ENCODE peak calls at places on chromosomes 3 and 15, in six cellular contexts. O is CD4-positive, CD25-positive, alpha-beta regulatory T cell; U is heart right ventricle; L is tibial artery; X is keratinocyte; P is PC-9. G is an unnamed sample.
A peak's percentile ranks its signal among the peaks of the same experiment; 100 is the strongest.

GRCh38 chr3:164199982-164200823 is 878.1 kb downstream of the SI start:
- DNase-seq in O (no peak), U (no peak), L (no peak), X (no peak), P (peak; percentile 42), G (no peak)

GRCh38 chr3:172156309-172156998 is 117.1 kb downstream of the FNDC3B start:
- DNase-seq in O (no peak), U (no peak), L (no peak), X (peak; percentile 48), P (peak; percentile 96), G (peak; percentile 67)

GRCh38 chr3:82587174-82587573 is 825.7 kb upstream of the GBE1 start:
- DNase-seq in O (no peak), U (no peak), L (no peak), X (no peak), P (no peak), G (no peak)

GRCh38 chr3:39313289-39313688 is 16.2 kb upstream of the CCR8 start:
- DNase-seq in O (no peak), U (no peak), L (no peak), X (no peak), P (no peak), G (no peak)

GRCh38 chr3:45131201-45131600 is 15.0 kb downstream of the CDCP1 start:
- DNase-seq in O (no peak), U (no peak), L (no peak), X (no peak), P (no peak), G (no peak)

GRCh38 chr15:40695469-40695910 is 516 bp downstream of the RAD51 start:
- DNase-seq in O (no peak), U (no peak), L (no peak), X (no peak), P (no peak), G (no peak)

GRCh38 chr3:61936344-61936937 is 375.1 kb downstream of the PTPRG start:
- DNase-seq in O (no peak), U (no peak), L (no peak), X (no peak), P (no peak), G (no peak)

GRCh38 chr3:24343084-24343783 is 151.4 kb downstream of the THRB start:
- DNase-seq in O (no peak), U (no peak), L (no peak), X (peak; percentile 25), P (peak; percentile 75), G (no peak)

GRCh38 chr15:88174571-88174970 is 82.0 kb downstream of the NTRK3 start:
- DNase-seq in O (no peak), U (no peak), L (no peak), X (no peak), P (no peak), G (no peak)

GRCh38 chr3:39025222-39025970 is 26.3 kb downstream of the SCN11A start:
- DNase-seq in O (no peak), U (no peak), L (no peak), X (no peak), P (no peak), G (no peak)

GRCh38 chr15:72758195-72758594 is 25.4 kb downstream of the ADPGK start:
- DNase-seq in O (no peak), U (no peak), L (no peak), X (peak; percentile 11), P (no peak), G (no peak)

GRCh38 chr3:36833160-36833814 is 68.9 kb upstream of the DCLK3 start:
- DNase-seq in O (no peak), U (no peak), L (no peak), X (no peak), P (no peak), G (no peak)

GRCh38 chr3:36991923-36992805 is 767 bp downstream of the EPM2AIP1 start:
- DNase-seq in O (no peak), U (no peak), L (no peak), X (no peak), P (peak; percentile 42), G (no peak)

GRCh38 chr15:71627188-71627587 is 183.2 kb upstream of the NR2E3 start:
- DNase-seq in O (no peak), U (no peak), L (no peak), X (no peak), P (no peak), G (no peak)

GRCh38 chr3:4888913-4889846 is 90.1 kb upstream of the BHLHE40 start:
- DNase-seq in O (no peak), U (no peak), L (no peak), X (no peak), P (no peak), G (no peak)

GRCh38 chr3:152103257-152103656 is 165.5 kb upstream of the MBNL1 start:
- DNase-seq in O (no peak), U (no peak), L (no peak), X (no peak), P (peak; percentile 21), G (no peak)

GRCh38 chr3:4507010-4507596 is 14.0 kb downstream of the ITPR1 start:
- DNase-seq in O (no peak), U (no peak), L (no peak), X (no peak), P (no peak), G (no peak)

GRCh38 chr15:41801185-41801584 is 26.7 kb upstream of the JMJD7 start:
- DNase-seq in O (no peak), U (no peak), L (no peak), X (no peak), P (no peak), G (no peak)

GRCh38 chr3:81920805-81921204 is 159.4 kb upstream of the GBE1 start:
- DNase-seq in O (no peak), U (no peak), L (no peak), X (no peak), P (no peak), G (no peak)

GRCh38 chr3:55173504-55173903 is 245.6 kb upstream of the LRTM1 start:
- DNase-seq in O (no peak), U (no peak), L (no peak), X (no peak), P (no peak), G (no peak)

GRCh38 chr15:77851696-77852095 is 219.0 kb upstream of the LINGO1 start:
- DNase-seq in O (no peak), U (no peak), L (peak; percentile 34), X (no peak), P (no peak), G (peak; percentile 22)

GRCh38 chr3:194148383-194148782 is 12.4 kb downstream of the HES1 start:
- DNase-seq in O (no peak), U (no peak), L (peak; percentile 34), X (no peak), P (no peak), G (no peak)

GRCh38 chr15:73628976-73629854 is 4.0 kb downstream of the NPTN start:
- DNase-seq in O (no peak), U (no peak), L (no peak), X (no peak), P (peak; percentile 60), G (no peak)

GRCh38 chr3:3178498-3179328 is 778 bp downstream of the CRBN start:
- DNase-seq in O (no peak), U (no peak), L (no peak), X (no peak), P (no peak), G (no peak)

DNA sequence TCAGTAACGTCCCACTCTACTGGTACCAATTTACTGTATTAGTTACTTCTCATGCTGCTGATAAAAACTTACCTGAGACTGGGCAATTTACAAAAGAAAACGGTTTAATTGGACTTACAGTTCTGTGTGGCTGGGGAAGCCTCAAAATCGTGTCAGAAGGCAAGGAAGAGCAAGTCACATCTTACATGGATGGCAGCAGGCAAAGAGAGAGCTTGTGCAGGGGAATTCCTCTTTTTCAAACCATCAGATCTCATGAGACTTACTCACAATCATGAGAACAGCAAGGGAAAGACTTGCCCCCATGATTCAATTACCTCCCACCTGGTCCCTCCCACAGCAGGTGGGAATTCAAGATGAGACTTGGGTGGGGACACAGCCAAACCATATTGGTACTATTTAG is 908.2 kb upstream of the NR2F2 start:
- DNase-seq in O (no peak), U (no peak), L (no peak), X (no peak), P (no peak), G (no peak)
- H3K4me1 ChIP-seq in O (no peaks in the 10 kb centered on the region), U (no peaks in the 10 kb centered on the region), L (peaks cover 18% of the 10 kb centered on the region), X (no peaks in the 10 kb centered on the region), P (no peaks in the 10 kb centered on the region), G (no peaks in the 10 kb centered on the region)

DNA sequence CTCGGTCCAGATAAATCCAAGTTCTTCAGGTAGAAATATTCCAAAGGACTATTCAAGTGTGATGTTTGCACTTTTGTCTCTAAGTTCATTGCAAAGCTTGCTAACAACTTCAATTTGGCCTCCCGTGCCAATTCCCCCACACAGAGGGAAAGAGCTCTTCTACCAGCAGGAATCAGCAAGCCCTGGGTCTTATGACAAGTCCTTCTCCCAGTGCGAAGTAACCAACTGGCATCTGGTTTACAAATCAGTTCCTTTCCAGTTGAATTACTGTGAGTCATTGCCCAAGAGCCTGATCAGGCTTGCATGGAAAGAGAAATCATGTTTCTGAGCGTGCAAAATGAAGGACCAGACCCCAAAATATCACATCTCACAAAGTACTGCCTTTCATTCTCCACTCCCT is 62.7 kb upstream of the SLCO3A1 start:
- DNase-seq in O (no peak), U (no peak), L (no peak), X (peak; percentile 21), P (no peak), G (no peak)
- H3K4me1 ChIP-seq in O (no peaks in the 10 kb centered on the region), U (peaks cover 17% of the 10 kb centered on the region), L (no peaks in the 10 kb centered on the region), X (peaks cover 12% of the 10 kb centered on the region), P (no peaks in the 10 kb centered on the region), G (no peaks in the 10 kb centered on the region)

DNA sequence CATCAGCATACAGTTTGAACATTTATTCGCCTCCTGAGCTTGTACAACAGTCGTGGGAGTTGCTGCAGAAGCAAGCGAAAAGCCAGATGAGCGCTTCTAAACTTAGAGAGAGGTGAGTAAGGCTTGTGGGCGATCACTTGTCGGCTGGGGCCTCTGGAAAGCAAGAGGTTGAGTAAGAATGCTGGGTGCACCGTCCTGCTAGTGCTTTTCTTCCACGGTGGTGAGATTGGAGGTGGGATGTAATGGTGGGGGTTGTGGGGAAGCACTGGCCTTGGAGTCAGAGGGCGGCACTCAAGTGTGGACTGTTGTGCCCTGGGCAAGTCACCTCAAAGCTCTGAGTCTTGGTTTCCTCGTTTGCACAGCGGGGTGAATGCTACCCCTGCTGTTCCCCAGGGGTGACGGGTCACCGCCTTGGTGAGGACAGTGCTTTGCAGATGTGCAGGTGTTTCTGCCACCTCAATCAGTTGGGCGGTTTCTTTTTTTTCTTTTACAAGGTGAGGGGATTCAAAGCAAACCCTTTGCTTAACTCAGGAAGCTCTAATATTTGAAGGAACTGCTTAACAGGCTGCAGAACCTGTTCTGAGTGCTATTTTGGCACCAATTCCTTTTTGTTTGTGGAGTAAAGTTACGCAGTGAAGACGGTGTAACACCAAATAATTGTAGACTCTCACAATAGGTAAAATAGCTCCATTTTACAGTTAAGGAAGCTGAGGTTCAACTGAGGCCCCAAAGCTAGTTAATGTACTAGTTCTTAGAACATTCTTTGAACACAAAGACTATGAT is 6.8 kb downstream of the GHRL start:
- DNase-seq in O (no peak), U (no peak), L (no peak), X (no peak), P (no peak), G (no peak)
- H3K4me1 ChIP-seq in O (peaks cover 18% of the 10 kb centered on the region), U (peaks cover 25% of the 10 kb centered on the region), L (no peaks in the 10 kb centered on the region), X (peaks cover 5% of the 10 kb centered on the region), P (no peaks in the 10 kb centered on the region), G (no peaks in the 10 kb centered on the region)

DNA sequence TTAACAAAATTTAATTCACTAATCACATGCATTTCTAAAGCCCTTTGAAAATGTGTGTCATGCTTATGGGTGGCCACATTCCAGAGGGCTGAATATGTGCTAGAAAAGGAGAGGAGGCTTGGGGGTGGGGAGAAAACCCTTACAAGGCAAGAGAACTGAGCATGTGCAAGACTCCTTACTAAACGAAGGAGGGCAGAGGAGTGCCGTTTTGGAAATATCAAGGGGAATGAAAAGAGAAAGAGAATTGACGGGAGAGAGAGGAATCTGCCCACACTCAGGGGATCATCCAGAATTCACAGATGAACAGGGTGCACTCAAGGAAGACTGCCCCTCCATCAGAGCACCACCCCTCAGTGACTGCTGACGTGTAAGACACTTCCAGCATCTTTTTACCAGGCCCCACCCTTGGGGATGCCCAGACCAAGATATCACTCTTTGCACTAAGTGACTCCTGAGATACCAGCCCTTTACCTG is 37.9 kb upstream of the TSC22D2 start:
- DNase-seq in O (no peak), U (no peak), L (peak; percentile 79), X (peak; percentile 96), P (peak; percentile 96), G (no peak)
- H3K4me1 ChIP-seq in O (no peaks in the 10 kb centered on the region), U (peaks cover 26% of the 10 kb centered on the region), L (peaks cover 35% of the 10 kb centered on the region), X (peaks cover 27% of the 10 kb centered on the region), P (peaks cover 58% of the 10 kb centered on the region), G (peaks cover 4% of the 10 kb centered on the region)